ENCODE peak calls at places on chromosomes 11 and 22, in four cellular contexts. U is WTC11, I is K562, C is HepG2. A is an unnamed sample.

GRCh38 chr22:47245286-47245685 is 482.8 kb downstream of the TBC1D22A start:
- DNase-seq in U (no peak), I (no peak), C (no peak), A (no peak)

GRCh38 chr11:7004482-7004881 is 15.7 kb downstream of the ZNF214 start:
- DNase-seq in U (no peak), I (no peak), C (no peak), A (no peak)

GRCh38 chr22:25880524-25880923 is 138.5 kb downstream of the MYO18B start:
- DNase-seq in U (no peak), I (no peak), C (peak), A (peak)

GRCh38 chr11:119236490-119236889 is 30.4 kb downstream of the CBL start:
- DNase-seq in U (no peak), I (no peak), C (no peak), A (no peak)

GRCh38 chr22:25563757-25564319 is 637 bp upstream of the GRK3 start:
- DNase-seq in U (no peak), I (no peak), C (peak), A (no peak)

GRCh38 chr11:116882386-116882785 is 45.0 kb upstream of the APOA1 start:
- DNase-seq in U (no peak), I (no peak), C (no peak), A (no peak)

GRCh38 chr11:127259118-127259517 is 258.5 kb upstream of the KIRREL3 start:
- DNase-seq in U (no peak), I (no peak), C (no peak), A (no peak)

GRCh38 chr11:10930224-10930960 is 72.5 kb upstream of the ZBED5 start:
- DNase-seq in U (peak), I (no peak), C (no peak), A (no peak)

GRCh38 chr11:78160557-78160956 is 21.1 kb upstream of the ALG8 start:
- DNase-seq in U (no peak), I (no peak), C (no peak), A (no peak)

GRCh38 chr22:46098525-46099475 is 51.5 kb upstream of the PPARA start:
- DNase-seq in U (no peak), I (no peak), C (no peak), A (no peak)

GRCh38 chr11:86511086-86511551 is 136.4 kb downstream of the CCDC81 start:
- DNase-seq in U (no peak), I (peak), C (no peak), A (peak)

GRCh38 chr11:6778518-6778917 is 4.3 kb upstream of the OR2AG1 start:
- DNase-seq in U (no peak), I (no peak), C (no peak), A (no peak)

GRCh38 chr11:83827940-83828554 is 541.9 kb upstream of the CCDC90B start:
- DNase-seq in U (no peak), I (peak), C (peak), A (no peak)

GRCh38 chr11:66614073-66614472 is 2.4 kb upstream of the RBM14 start:
- DNase-seq in U (no peak), I (no peak), C (no peak), A (no peak)

GRCh38 chr22:44459041-44459440 is 39.0 kb downstream of the RTL6 start:
- DNase-seq in U (no peak), I (no peak), C (no peak), A (no peak)

GRCh38 chr22:39654959-39655579 is 84.5 kb downstream of the CACNA1I start:
- DNase-seq in U (peak), I (peak), C (no peak), A (no peak)

GRCh38 chr11:115290479-115291390 is 213.5 kb downstream of the CADM1 start:
- DNase-seq in U (no peak), I (no peak), C (no peak), A (no peak)

GRCh38 chr11:12057299-12057980 is 49.0 kb upstream of the DKK3 start:
- DNase-seq in U (no peak), I (no peak), C (no peak), A (no peak)

GRCh38 chr22:48961705-48962104 is 866.0 kb downstream of the BRD1 start:
- DNase-seq in U (no peak), I (no peak), C (no peak), A (no peak)

GRCh38 chr11:44947114-44947513 is 3.6 kb downstream of the TP53I11 start:
- DNase-seq in U (no peak), I (no peak), C (no peak), A (no peak)

GRCh38 chr11:1827095-1827797 is 7.5 kb upstream of the SYT8 start:
- DNase-seq in U (no peak), I (no peak), C (peak), A (no peak)

GRCh38 chr22:37119872-37120271 is 10.4 kb upstream of the TMPRSS6 start:
- DNase-seq in U (no peak), I (no peak), C (no peak), A (no peak)

GRCh38 chr11:26348776-26349175 is 16.8 kb downstream of the ANO3 start:
- DNase-seq in U (no peak), I (no peak), C (no peak), A (no peak)

GRCh38 chr22:50243704-50244419 is 961 bp downstream of the TUBGCP6 start:
- DNase-seq in U (no peak), I (no peak), C (no peak), A (no peak)

GRCh38 chr11:77705195-77705876 is 67.7 kb upstream of the CLNS1A start:
- DNase-seq in U (no peak), I (peak), C (peak), A (no peak)

GRCh38 chr11:100687630-100688395 is 725 bp downstream of the ARHGAP42 start:
- DNase-seq in U (peak), I (peak), C (peak), A (no peak)

GRCh38 chr11:62025429-62026105 is 58.1 kb upstream of the FTH1 start:
- DNase-seq in U (no peak), I (peak), C (peak), A (peak)

GRCh38 chr11:64694821-64695365 is 28.1 kb downstream of the NRXN2 start:
- DNase-seq in U (no peak), I (no peak), C (no peak), A (no peak)

GRCh38 chr11:102453286-102453797 is 777 bp upstream of the TMEM123 start:
- DNase-seq in U (peak), I (no peak), C (no peak), A (no peak)

GRCh38 chr11:23399995-23400394 is 539.7 kb upstream of the CCDC179 start:
- DNase-seq in U (no peak), I (no peak), C (no peak), A (no peak)

GRCh38 chr11:23404225-23405160 is 544.2 kb upstream of the CCDC179 start:
- DNase-seq in U (peak), I (no peak), C (no peak), A (no peak)

GRCh38 chr11:23406131-23406819 is 546.0 kb upstream of the CCDC179 start:
- DNase-seq in U (peak), I (no peak), C (no peak), A (no peak)

GRCh38 chr11:23403210-23404185 is 543.2 kb upstream of the CCDC179 start:
- DNase-seq in U (no peak), I (no peak), C (no peak), A (no peak)

DNA sequence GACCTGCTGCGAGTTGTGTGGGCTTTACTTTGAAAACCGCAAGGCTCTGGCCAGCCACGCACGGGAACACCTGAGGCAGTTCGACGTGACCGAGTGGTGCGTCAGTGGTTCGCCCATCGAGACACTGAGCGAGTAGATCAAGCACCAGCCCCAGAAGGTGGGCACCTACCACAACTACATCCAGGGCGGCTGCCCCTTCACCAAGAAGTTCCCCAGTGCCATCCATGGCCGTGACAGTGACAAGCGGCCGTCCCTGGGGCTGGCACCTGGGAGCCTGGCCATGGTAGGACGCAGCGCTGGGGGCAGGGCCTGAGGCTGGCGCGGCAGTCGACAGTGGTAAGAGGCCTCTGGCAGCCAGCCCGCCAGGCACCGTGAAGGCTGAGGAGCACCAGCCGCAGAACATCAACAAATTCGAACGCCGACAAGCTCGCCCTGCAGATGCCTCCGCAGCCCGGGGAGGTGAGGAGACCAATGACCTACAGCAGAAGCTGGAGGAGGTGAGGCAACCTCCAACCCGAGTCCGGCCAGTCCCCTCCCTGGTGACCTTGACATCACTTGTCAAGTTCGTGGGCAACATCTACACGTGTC is 545.2 kb upstream of the CCDC179 start:
- DNase-seq in U (no peak), I (no peak), C (no peak), A (no peak)
- TF ChIP-seq ETV6 in U (no peak), I (no peak), C (no peak), A (no peak)

GRCh38 chr11:122161191-122161590 is 45.2 kb upstream of the BLID start:
- DNase-seq in U (no peak), I (no peak), C (no peak), A (no peak)

GRCh38 chr11:122159861-122160260 is 43.8 kb upstream of the BLID start:
- DNase-seq in U (no peak), I (no peak), C (no peak), A (no peak)

GRCh38 chr11:122163420-122163819 is 47.4 kb upstream of the BLID start:
- DNase-seq in U (no peak), I (no peak), C (no peak), A (no peak)

GRCh38 chr11:122159173-122159701 is 43.2 kb upstream of the BLID start:
- DNase-seq in U (peak), I (no peak), C (no peak), A (no peak)

DNA sequence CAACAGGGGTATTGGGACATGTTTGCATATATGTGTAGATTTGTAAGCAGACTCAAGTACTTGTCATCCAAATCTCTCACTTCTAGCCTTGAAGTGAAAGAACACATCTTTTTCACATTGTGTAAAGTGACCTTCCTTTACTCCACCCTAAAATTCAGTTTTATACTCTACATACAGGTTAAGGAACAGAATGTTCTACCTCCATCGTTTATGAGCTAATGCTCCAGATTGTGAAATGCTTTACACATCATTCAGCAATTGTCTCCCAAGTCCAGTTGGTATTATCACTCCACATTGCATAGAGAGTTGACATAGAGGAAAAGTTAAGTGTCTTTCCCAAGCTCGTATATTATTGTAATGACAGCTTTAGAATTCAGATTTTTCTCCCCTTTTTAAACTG is 46.1 kb upstream of the BLID start:
- DNase-seq in U (no peak), I (no peak), C (no peak), A (no peak)
- TF ChIP-seq ETV6 in U (no peak), I (no peak), C (no peak), A (no peak)

GRCh38 chr11:18789942-18790341 is 1.7 kb downstream of the PTPN5 start:
- DNase-seq in U (no peak), I (no peak), C (no peak), A (no peak)
- TF ChIP-seq ETV6 in U (no peak), I (no peak), C (no peak), A (no peak)

GRCh38 chr22:24181088-24181995 is at the start of gene SUSD2:
- DNase-seq in U (peak), I (peak), C (peak), A (no peak)
- TF ChIP-seq ETV6 in U (no peak), I (no peak), C (no peak), A (no peak)

GRCh38 chr22:36009085-36009484 is 19.5 kb downstream of the RBFOX2 start:
- DNase-seq in U (no peak), I (no peak), C (no peak), A (no peak)

GRCh38 chr22:36012332-36012731 is 16.3 kb downstream of the RBFOX2 start:
- DNase-seq in U (no peak), I (no peak), C (no peak), A (no peak)

GRCh38 chr22:36010090-36010489 is 18.5 kb downstream of the RBFOX2 start:
- DNase-seq in U (peak), I (peak), C (no peak), A (no peak)

GRCh38 chr22:36008565-36008964 is 20.1 kb downstream of the RBFOX2 start:
- DNase-seq in U (no peak), I (no peak), C (no peak), A (no peak)

GRCh38 chr22:36010913-36011312 is 17.7 kb downstream of the RBFOX2 start:
- DNase-seq in U (no peak), I (no peak), C (no peak), A (no peak)
- TF ChIP-seq ETV6 in U (no peak), I (no peak), C (no peak), A (no peak)